ENCODE peak calls at places on chromosomes 6 and 20, in ten cellular contexts. One of them, this sample, is unnamed.

GRCh38 chr6:153108320-153108719 is 22.8 kb downstream of the RGS17 start:
- DNase-seq in kidney glomerular epithelial cell: peak
- DNase-seq in left ventricle myocardium superior: no peak
- DNase-seq in HTR-8/SVneo: no peak
- DNase-seq in naive thymus-derived CD4-positive, alpha-beta T cell: no peak
- DNase-seq in mucosa of gallbladder: no peak
- DNase-seq in NCI-H1048: no peak
- DNase-seq in T-helper 2 cell: no peak
- DNase-seq in CD8-positive, alpha-beta T cell: no peak
- DNase-seq in right cardiac atrium: no peak
- DNase-seq in this sample: no peak

GRCh38 chr6:26141378-26141901 is 54.2 kb downstream of the HFE start:
- DNase-seq in naive thymus-derived CD4-positive, alpha-beta T cell: no peak
- DNase-seq in kidney glomerular epithelial cell: no peak
- DNase-seq in right cardiac atrium: no peak
- DNase-seq in mucosa of gallbladder: no peak
- DNase-seq in NCI-H1048: no peak
- DNase-seq in left ventricle myocardium superior: no peak
- DNase-seq in T-helper 2 cell: no peak
- DNase-seq in CD8-positive, alpha-beta T cell: no peak
- DNase-seq in HTR-8/SVneo: no peak
- DNase-seq in this sample: no peak

GRCh38 chr6:139722540-139722939 is 348.1 kb upstream of the CITED2 start:
- DNase-seq in naive thymus-derived CD4-positive, alpha-beta T cell: no peak
- DNase-seq in CD8-positive, alpha-beta T cell: no peak
- DNase-seq in mucosa of gallbladder: no peak
- DNase-seq in kidney glomerular epithelial cell: no peak
- DNase-seq in right cardiac atrium: no peak
- DNase-seq in HTR-8/SVneo: no peak
- DNase-seq in NCI-H1048: no peak
- DNase-seq in left ventricle myocardium superior: no peak
- DNase-seq in T-helper 2 cell: no peak
- DNase-seq in this sample: no peak

GRCh38 chr6:68053805-68054373 is 581.2 kb upstream of the ADGRB3 start:
- DNase-seq in NCI-H1048: no peak
- DNase-seq in right cardiac atrium: no peak
- DNase-seq in mucosa of gallbladder: no peak
- DNase-seq in T-helper 2 cell: no peak
- DNase-seq in left ventricle myocardium superior: no peak
- DNase-seq in kidney glomerular epithelial cell: no peak
- DNase-seq in CD8-positive, alpha-beta T cell: no peak
- DNase-seq in HTR-8/SVneo: no peak
- DNase-seq in naive thymus-derived CD4-positive, alpha-beta T cell: no peak
- DNase-seq in this sample: no peak

GRCh38 chr20:20017852-20018245 is 687 bp downstream of the NAA20 start:
- DNase-seq in NCI-H1048: no peak
- DNase-seq in kidney glomerular epithelial cell: no peak
- DNase-seq in CD8-positive, alpha-beta T cell: no peak
- DNase-seq in left ventricle myocardium superior: no peak
- DNase-seq in HTR-8/SVneo: peak
- DNase-seq in T-helper 2 cell: no peak
- DNase-seq in right cardiac atrium: no peak
- DNase-seq in naive thymus-derived CD4-positive, alpha-beta T cell: no peak
- DNase-seq in mucosa of gallbladder: no peak
- DNase-seq in this sample: no peak

GRCh38 chr6:57094689-57095088 is 4.7 kb downstream of the ZNF451 start:
- DNase-seq in mucosa of gallbladder: no peak
- DNase-seq in T-helper 2 cell: no peak
- DNase-seq in right cardiac atrium: no peak
- DNase-seq in CD8-positive, alpha-beta T cell: no peak
- DNase-seq in kidney glomerular epithelial cell: no peak
- DNase-seq in NCI-H1048: no peak
- DNase-seq in HTR-8/SVneo: no peak
- DNase-seq in left ventricle myocardium superior: no peak
- DNase-seq in naive thymus-derived CD4-positive, alpha-beta T cell: no peak
- DNase-seq in this sample: no peak

GRCh38 chr6:116971959-116972358 is 94.9 kb downstream of the RFX6 start:
- DNase-seq in right cardiac atrium: no peak
- DNase-seq in HTR-8/SVneo: peak
- DNase-seq in mucosa of gallbladder: no peak
- DNase-seq in naive thymus-derived CD4-positive, alpha-beta T cell: no peak
- DNase-seq in left ventricle myocardium superior: no peak
- DNase-seq in T-helper 2 cell: no peak
- DNase-seq in CD8-positive, alpha-beta T cell: no peak
- DNase-seq in NCI-H1048: no peak
- DNase-seq in kidney glomerular epithelial cell: no peak
- DNase-seq in this sample: peak

GRCh38 chr6:108168501-108168979 is 2.7 kb downstream of the NR2E1 start:
- DNase-seq in mucosa of gallbladder: peak
- DNase-seq in CD8-positive, alpha-beta T cell: no peak
- DNase-seq in HTR-8/SVneo: no peak
- DNase-seq in right cardiac atrium: no peak
- DNase-seq in left ventricle myocardium superior: peak
- DNase-seq in T-helper 2 cell: no peak
- DNase-seq in naive thymus-derived CD4-positive, alpha-beta T cell: no peak
- DNase-seq in kidney glomerular epithelial cell: no peak
- DNase-seq in NCI-H1048: no peak
- DNase-seq in this sample: peak

GRCh38 chr20:50625986-50626677 is 65.2 kb downstream of the RIPOR3 start:
- DNase-seq in mucosa of gallbladder: no peak
- DNase-seq in left ventricle myocardium superior: peak
- DNase-seq in kidney glomerular epithelial cell: no peak
- DNase-seq in HTR-8/SVneo: peak
- DNase-seq in NCI-H1048: no peak
- DNase-seq in right cardiac atrium: peak
- DNase-seq in CD8-positive, alpha-beta T cell: no peak
- DNase-seq in T-helper 2 cell: no peak
- DNase-seq in naive thymus-derived CD4-positive, alpha-beta T cell: no peak
- DNase-seq in this sample: no peak

GRCh38 chr20:62741191-62741676 is 32.6 kb downstream of the NTSR1 start:
- DNase-seq in left ventricle myocardium superior: no peak
- DNase-seq in kidney glomerular epithelial cell: no peak
- DNase-seq in T-helper 2 cell: no peak
- DNase-seq in HTR-8/SVneo: peak
- DNase-seq in NCI-H1048: no peak
- DNase-seq in CD8-positive, alpha-beta T cell: no peak
- DNase-seq in right cardiac atrium: no peak
- DNase-seq in mucosa of gallbladder: no peak
- DNase-seq in naive thymus-derived CD4-positive, alpha-beta T cell: no peak
- DNase-seq in this sample: peak

GRCh38 chr6:159935633-159936032 is 33.2 kb upstream of the IGF2R start:
- DNase-seq in NCI-H1048: no peak
- DNase-seq in left ventricle myocardium superior: no peak
- DNase-seq in CD8-positive, alpha-beta T cell: no peak
- DNase-seq in naive thymus-derived CD4-positive, alpha-beta T cell: no peak
- DNase-seq in HTR-8/SVneo: no peak
- DNase-seq in mucosa of gallbladder: no peak
- DNase-seq in kidney glomerular epithelial cell: no peak
- DNase-seq in T-helper 2 cell: no peak
- DNase-seq in right cardiac atrium: peak
- DNase-seq in this sample: no peak

GRCh38 chr6:125753937-125754259 is 4.5 kb downstream of the HEY2 start:
- DNase-seq in kidney glomerular epithelial cell: no peak
- DNase-seq in HTR-8/SVneo: no peak
- DNase-seq in CD8-positive, alpha-beta T cell: no peak
- DNase-seq in left ventricle myocardium superior: no peak
- DNase-seq in mucosa of gallbladder: no peak
- DNase-seq in T-helper 2 cell: no peak
- DNase-seq in naive thymus-derived CD4-positive, alpha-beta T cell: no peak
- DNase-seq in right cardiac atrium: no peak
- DNase-seq in NCI-H1048: no peak
- DNase-seq in this sample: no peak

GRCh38 chr6:137968901-137969300 is 101.8 kb downstream of the TNFAIP3 start:
- DNase-seq in kidney glomerular epithelial cell: peak
- DNase-seq in mucosa of gallbladder: no peak
- DNase-seq in CD8-positive, alpha-beta T cell: no peak
- DNase-seq in left ventricle myocardium superior: no peak
- DNase-seq in HTR-8/SVneo: no peak
- DNase-seq in NCI-H1048: no peak
- DNase-seq in T-helper 2 cell: no peak
- DNase-seq in right cardiac atrium: no peak
- DNase-seq in naive thymus-derived CD4-positive, alpha-beta T cell: no peak
- DNase-seq in this sample: no peak

GRCh38 chr6:129786548-129786947 is 74.6 kb downstream of the TMEM244 start:
- DNase-seq in left ventricle myocardium superior: no peak
- DNase-seq in T-helper 2 cell: no peak
- DNase-seq in right cardiac atrium: no peak
- DNase-seq in NCI-H1048: no peak
- DNase-seq in kidney glomerular epithelial cell: no peak
- DNase-seq in CD8-positive, alpha-beta T cell: no peak
- DNase-seq in naive thymus-derived CD4-positive, alpha-beta T cell: no peak
- DNase-seq in mucosa of gallbladder: no peak
- DNase-seq in HTR-8/SVneo: no peak
- DNase-seq in this sample: no peak

GRCh38 chr20:17620371-17621228 is 50.7 kb downstream of the DSTN start:
- DNase-seq in NCI-H1048: no peak
- DNase-seq in naive thymus-derived CD4-positive, alpha-beta T cell: no peak
- DNase-seq in mucosa of gallbladder: no peak
- DNase-seq in T-helper 2 cell: no peak
- DNase-seq in kidney glomerular epithelial cell: no peak
- DNase-seq in left ventricle myocardium superior: peak
- DNase-seq in HTR-8/SVneo: no peak
- DNase-seq in right cardiac atrium: no peak
- DNase-seq in CD8-positive, alpha-beta T cell: peak
- DNase-seq in this sample: no peak

GRCh38 chr20:46605181-46605580 is 46.1 kb downstream of the SLC13A3 start:
- DNase-seq in left ventricle myocardium superior: no peak
- DNase-seq in naive thymus-derived CD4-positive, alpha-beta T cell: no peak
- DNase-seq in HTR-8/SVneo: no peak
- DNase-seq in NCI-H1048: no peak
- DNase-seq in T-helper 2 cell: no peak
- DNase-seq in kidney glomerular epithelial cell: no peak
- DNase-seq in CD8-positive, alpha-beta T cell: no peak
- DNase-seq in right cardiac atrium: no peak
- DNase-seq in mucosa of gallbladder: no peak
- DNase-seq in this sample: no peak

GRCh38 chr6:63926950-63927349 is 291.3 kb downstream of the PHF3 start:
- DNase-seq in mucosa of gallbladder: no peak
- DNase-seq in NCI-H1048: no peak
- DNase-seq in kidney glomerular epithelial cell: no peak
- DNase-seq in T-helper 2 cell: no peak
- DNase-seq in naive thymus-derived CD4-positive, alpha-beta T cell: no peak
- DNase-seq in CD8-positive, alpha-beta T cell: no peak
- DNase-seq in left ventricle myocardium superior: no peak
- DNase-seq in right cardiac atrium: no peak
- DNase-seq in HTR-8/SVneo: no peak
- DNase-seq in this sample: no peak

GRCh38 chr20:45067087-45067486 is 33.8 kb downstream of the KCNS1 start:
- DNase-seq in NCI-H1048: no peak
- DNase-seq in CD8-positive, alpha-beta T cell: no peak
- DNase-seq in left ventricle myocardium superior: no peak
- DNase-seq in right cardiac atrium: no peak
- DNase-seq in kidney glomerular epithelial cell: no peak
- DNase-seq in T-helper 2 cell: no peak
- DNase-seq in HTR-8/SVneo: no peak
- DNase-seq in mucosa of gallbladder: no peak
- DNase-seq in naive thymus-derived CD4-positive, alpha-beta T cell: no peak
- DNase-seq in this sample: no peak

GRCh38 chr6:156699017-156699421 is 78.2 kb upstream of the ARID1B start:
- DNase-seq in CD8-positive, alpha-beta T cell: no peak
- DNase-seq in T-helper 2 cell: no peak
- DNase-seq in HTR-8/SVneo: peak
- DNase-seq in kidney glomerular epithelial cell: peak
- DNase-seq in left ventricle myocardium superior: no peak
- DNase-seq in mucosa of gallbladder: no peak
- DNase-seq in naive thymus-derived CD4-positive, alpha-beta T cell: no peak
- DNase-seq in NCI-H1048: no peak
- DNase-seq in right cardiac atrium: no peak
- DNase-seq in this sample: no peak

GRCh38 chr20:38017959-38018358 is 15.3 kb downstream of the TTI1 start:
- DNase-seq in HTR-8/SVneo: no peak
- DNase-seq in left ventricle myocardium superior: no peak
- DNase-seq in right cardiac atrium: no peak
- DNase-seq in mucosa of gallbladder: no peak
- DNase-seq in T-helper 2 cell: no peak
- DNase-seq in CD8-positive, alpha-beta T cell: no peak
- DNase-seq in kidney glomerular epithelial cell: no peak
- DNase-seq in NCI-H1048: no peak
- DNase-seq in naive thymus-derived CD4-positive, alpha-beta T cell: no peak
- DNase-seq in this sample: no peak

GRCh38 chr6:166619912-166620311 is 7.1 kb downstream of the RPS6KA2 start:
- DNase-seq in left ventricle myocardium superior: peak
- DNase-seq in HTR-8/SVneo: peak
- DNase-seq in T-helper 2 cell: no peak
- DNase-seq in mucosa of gallbladder: peak
- DNase-seq in kidney glomerular epithelial cell: peak
- DNase-seq in right cardiac atrium: no peak
- DNase-seq in NCI-H1048: no peak
- DNase-seq in CD8-positive, alpha-beta T cell: peak
- DNase-seq in naive thymus-derived CD4-positive, alpha-beta T cell: no peak
- DNase-seq in this sample: no peak

GRCh38 chr20:20367681-20368413 is at the start of gene INSM1:
- DNase-seq in kidney glomerular epithelial cell: no peak
- DNase-seq in right cardiac atrium: no peak
- DNase-seq in mucosa of gallbladder: no peak
- DNase-seq in NCI-H1048: no peak
- DNase-seq in left ventricle myocardium superior: no peak
- DNase-seq in HTR-8/SVneo: no peak
- DNase-seq in naive thymus-derived CD4-positive, alpha-beta T cell: no peak
- DNase-seq in CD8-positive, alpha-beta T cell: no peak
- DNase-seq in T-helper 2 cell: no peak
- DNase-seq in this sample: peak

This sample was measured in retina.